ENCODE peak calls at places on chromosomes 3 and 15, in eight cellular contexts. N is lung; V is dorsolateral prefrontal cortex; M is stimulated activated CD4-positive, alpha-beta T cell treated with anti-CD3 and anti-CD28 coated beads, TNF-alpha, amount 100 ng/mL, for 24 hours; S is GM20000; Y is HuH-7; R is stimulated activated CD8-positive, alpha-beta memory T cell treated with anti-CD3 and anti-CD28 coated beads, Interleukin-15, amount 100 ng/mL, for 1 hour; I is NCI-H345. J is an unnamed sample.

GRCh38 chr3:115301364-115301860 is 154.3 kb upstream of the ZBTB20 start:
- DNase-seq in Y (no peak), M (no peak), R (no peak), S (no peak), V (no peak), I (no peak), N (no peak), J (no peak)

GRCh38 chr3:124767691-124768090 is 37.4 kb downstream of the UMPS start:
- DNase-seq in I (no peak), M (no peak), S (no peak), V (no peak), R (no peak), Y (no peak), N (no peak), J (no peak)

GRCh38 chr3:10628902-10629700 is 123.7 kb upstream of the ATP2B2 start:
- DNase-seq in S (no peak), R (no peak), I (no peak), M (no peak), N (no peak), Y (no peak), V (no peak), J (peak; percentile 66)

GRCh38 chr15:100241572-100242479 is 99.9 kb downstream of the ADAMTS17 start:
- DNase-seq in V (no peak), S (no peak), I (no peak), M (no peak), R (no peak), N (no peak), Y (peak; percentile 16), J (no peak)

GRCh38 chr3:175258763-175259162 is 399.6 kb downstream of the NAALADL2 start:
- DNase-seq in M (no peak), R (no peak), Y (no peak), I (no peak), V (no peak), S (no peak), N (no peak), J (no peak)

GRCh38 chr3:12875857-12876451 is 34.6 kb upstream of the RPL32 start:
- DNase-seq in R (no peak), I (no peak), N (no peak), S (peak; percentile 68), M (no peak), Y (peak; percentile 91), V (no peak), J (no peak)

GRCh38 chr15:29208352-29208751 is 61.3 kb downstream of the NSMCE3 start:
- DNase-seq in S (no peak), I (peak; percentile 81), V (no peak), R (no peak), M (no peak), N (no peak), Y (no peak), J (no peak)

GRCh38 chr3:73614385-73614784 is 10.4 kb downstream of the PDZRN3 start:
- DNase-seq in N (no peak), M (no peak), V (no peak), I (no peak), R (no peak), S (no peak), Y (peak; percentile 7), J (no peak)

GRCh38 chr15:74866090-74866489 is 7.1 kb downstream of the SCAMP2 start:
- DNase-seq in S (no peak), R (no peak), Y (no peak), M (no peak), N (no peak), V (no peak), I (no peak), J (no peak)

GRCh38 chr15:52093539-52094502 is 18.8 kb downstream of the BCL2L10 start:
- DNase-seq in N (no peak), R (no peak), V (no peak), Y (no peak), M (no peak), S (no peak), I (no peak), J (no peak)

J was measured in cerebellum.